ENCODE peak calls at places on chromosomes 7 and 10, in five cellular contexts. A is kidney, T is tibial artery, Y is ovary, F is fibroblast of lung. Q is an unnamed sample. For H3K4me1, the result is how much of the 10 kb centered on the place peaks cover.

GRCh38 chr10:23693398-23693797 is 254.5 kb downstream of the OTUD1 start:
- DNase-seq in A (peak), T (no peak), Y (no peak), F (no peak), Q (no peak)

GRCh38 chr10:86310291-86310690 is 56.3 kb downstream of the GRID1 start:
- DNase-seq in A (no peak), T (peak), Y (no peak), F (no peak), Q (no peak)

GRCh38 chr7:80324032-80324431 is 187.8 kb downstream of the GNAT3 start:
- DNase-seq in A (no peak), T (no peak), Y (no peak), F (peak), Q (peak)

GRCh38 chr10:14658331-14659122 is 116.2 kb downstream of the FAM107B start:
- DNase-seq in A (no peak), T (no peak), Y (no peak), F (peak), Q (peak)

GRCh38 chr10:63799511-63799910 is 278.3 kb downstream of the REEP3 start:
- DNase-seq in A (no peak), T (no peak), Y (no peak), F (no peak), Q (no peak)

GRCh38 chr7:65251851-65252620 is 121.6 kb upstream of the ZNF92 start:
- DNase-seq in A (no peak), T (no peak), Y (peak), F (peak), Q (peak)

GRCh38 chr10:123986736-123987135 is 95.1 kb upstream of the CPXM2 start:
- DNase-seq in A (no peak), T (no peak), Y (no peak), F (no peak), Q (no peak)

GRCh38 chr10:60282771-60283353 is 106.8 kb downstream of the ANK3 start:
- DNase-seq in A (no peak), T (no peak), Y (no peak), F (peak), Q (peak)

GRCh38 chr7:26937306-26937705 is 72.9 kb upstream of the SKAP2 start:
- DNase-seq in A (no peak), T (no peak), Y (no peak), F (no peak), Q (no peak)

GRCh38 chr10:110758898-110759297 is 112.8 kb upstream of the PDCD4 start:
- DNase-seq in A (no peak), T (no peak), Y (no peak), F (no peak), Q (peak)

GRCh38 chr7:98571986-98572385 is 45.1 kb upstream of the NPTX2 start:
- DNase-seq in A (no peak), T (no peak), Y (no peak), F (no peak), Q (no peak)

GRCh38 chr10:31940839-31941653 is 12.4 kb upstream of the ARHGAP12 start:
- DNase-seq in A (no peak), T (no peak), Y (no peak), F (peak), Q (no peak)

GRCh38 chr7:75638607-75639070 is 100.1 kb downstream of the HIP1 start:
- DNase-seq in A (peak), T (peak), Y (peak), F (no peak), Q (peak)

GRCh38 chr7:94028768-94029167 is 24.6 kb upstream of the BET1 start:
- DNase-seq in A (no peak), T (no peak), Y (no peak), F (peak), Q (no peak)

GRCh38 chr7:155829796-155830470 is 17.7 kb upstream of the SHH start:
- DNase-seq in A (peak), T (no peak), Y (no peak), F (no peak), Q (no peak)

GRCh38 chr7:24384362-24385030 is 100.5 kb downstream of the NPY start:
- DNase-seq in A (no peak), T (no peak), Y (no peak), F (peak), Q (no peak)

GRCh38 chr10:5987747-5988146 is 10.4 kb upstream of the IL15RA start:
- DNase-seq in A (no peak), T (no peak), Y (no peak), F (no peak), Q (no peak)

GRCh38 chr7:85103352-85103751 is 83.5 kb downstream of the SEMA3D start:
- DNase-seq in A (no peak), T (peak), Y (peak), F (peak), Q (peak)

GRCh38 chr7:25968205-25968993 is 183.6 kb upstream of the NFE2L3 start:
- DNase-seq in A (no peak), T (no peak), Y (no peak), F (no peak), Q (no peak)

GRCh38 chr10:85618841-85619240 is 747.8 kb downstream of the GRID1 start:
- DNase-seq in A (no peak), T (no peak), Y (no peak), F (no peak), Q (no peak)

GRCh38 chr10:113780681-113781250 is 29.3 kb downstream of the PLEKHS1 start:
- DNase-seq in A (no peak), T (no peak), Y (no peak), F (no peak), Q (no peak)

GRCh38 chr7:124667312-124667711 is 98.3 kb downstream of the GPR37 start:
- DNase-seq in A (no peak), T (no peak), Y (no peak), F (peak), Q (no peak)

GRCh38 chr7:12670071-12670729 is 17.2 kb upstream of the ARL4A start:
- DNase-seq in A (no peak), T (no peak), Y (no peak), F (peak), Q (peak)

GRCh38 chr7:99461221-99461620 is 4.7 kb downstream of the ATP5MF start:
- DNase-seq in A (no peak), T (no peak), Y (no peak), F (no peak), Q (no peak)

GRCh38 chr7:120628233-120628632 is 229.7 kb downstream of the TSPAN12 start:
- DNase-seq in A (no peak), T (no peak), Y (no peak), F (no peak), Q (no peak)

GRCh38 chr7:836429-836828 is 4.2 kb downstream of the SUN1 start:
- DNase-seq in A (peak), T (peak), Y (no peak), F (peak), Q (peak)

GRCh38 chr10:79018591-79019011 is 50.2 kb upstream of the ZMIZ1 start:
- DNase-seq in A (peak), T (peak), Y (no peak), F (peak), Q (peak)

GRCh38 chr10:132386419-132386831 is 10.6 kb upstream of the PWWP2B start:
- DNase-seq in A (peak), T (peak), Y (peak), F (no peak), Q (no peak)

GRCh38 chr7:20783716-20784310 is 2.9 kb downstream of the SP8 start:
- DNase-seq in A (no peak), T (no peak), Y (no peak), F (no peak), Q (no peak)

GRCh38 chr10:34045571-34046190 is 711.2 kb upstream of the NRP1 start:
- DNase-seq in A (no peak), T (no peak), Y (no peak), F (peak), Q (no peak)

GRCh38 chr10:13712799-13713581 is 126.2 kb downstream of the PRPF18 start:
- DNase-seq in A (peak), T (peak), Y (no peak), F (peak), Q (no peak)

GRCh38 chr10:98300526-98300925 is 32.5 kb upstream of the LOXL4 start:
- DNase-seq in A (no peak), T (no peak), Y (no peak), F (no peak), Q (no peak)

GRCh38 chr7:51220226-51220625 is 96.4 kb downstream of the COBL start:
- DNase-seq in A (no peak), T (no peak), Y (no peak), F (no peak), Q (no peak)

GRCh38 chr10:77355844-77356243 is 281.8 kb downstream of the KCNMA1 start:
- DNase-seq in A (no peak), T (no peak), Y (no peak), F (peak), Q (no peak)

GRCh38 chr10:77358666-77359065 is 278.9 kb downstream of the KCNMA1 start:
- DNase-seq in A (no peak), T (no peak), Y (no peak), F (no peak), Q (no peak)

GRCh38 chr10:77359287-77359691 is 278.3 kb downstream of the KCNMA1 start:
- DNase-seq in A (no peak), T (no peak), Y (no peak), F (no peak), Q (no peak)

GRCh38 chr10:77357185-77357584 is 280.4 kb downstream of the KCNMA1 start:
- DNase-seq in A (no peak), T (no peak), Y (no peak), F (no peak), Q (no peak)

GRCh38 chr10:77357611-77358010 is 280.0 kb downstream of the KCNMA1 start:
- DNase-seq in A (no peak), T (no peak), Y (no peak), F (peak), Q (no peak)
- H3K4me1 ChIP-seq in A (under half), T (under half), Y (under half), F (under half), Q (under half)

GRCh38 chr10:69497235-69497561 is 45.9 kb downstream of the TSPAN15 start:
- DNase-seq in A (no peak), T (peak), Y (no peak), F (no peak), Q (no peak)

GRCh38 chr10:69500864-69501468 is 49.7 kb downstream of the TSPAN15 start:
- DNase-seq in A (no peak), T (no peak), Y (no peak), F (no peak), Q (no peak)

GRCh38 chr10:69497611-69498390 is 46.5 kb downstream of the TSPAN15 start:
- DNase-seq in A (no peak), T (no peak), Y (no peak), F (no peak), Q (no peak)

GRCh38 chr10:69499726-69500689 is 48.7 kb downstream of the TSPAN15 start:
- DNase-seq in A (no peak), T (no peak), Y (no peak), F (no peak), Q (no peak)

DNA sequence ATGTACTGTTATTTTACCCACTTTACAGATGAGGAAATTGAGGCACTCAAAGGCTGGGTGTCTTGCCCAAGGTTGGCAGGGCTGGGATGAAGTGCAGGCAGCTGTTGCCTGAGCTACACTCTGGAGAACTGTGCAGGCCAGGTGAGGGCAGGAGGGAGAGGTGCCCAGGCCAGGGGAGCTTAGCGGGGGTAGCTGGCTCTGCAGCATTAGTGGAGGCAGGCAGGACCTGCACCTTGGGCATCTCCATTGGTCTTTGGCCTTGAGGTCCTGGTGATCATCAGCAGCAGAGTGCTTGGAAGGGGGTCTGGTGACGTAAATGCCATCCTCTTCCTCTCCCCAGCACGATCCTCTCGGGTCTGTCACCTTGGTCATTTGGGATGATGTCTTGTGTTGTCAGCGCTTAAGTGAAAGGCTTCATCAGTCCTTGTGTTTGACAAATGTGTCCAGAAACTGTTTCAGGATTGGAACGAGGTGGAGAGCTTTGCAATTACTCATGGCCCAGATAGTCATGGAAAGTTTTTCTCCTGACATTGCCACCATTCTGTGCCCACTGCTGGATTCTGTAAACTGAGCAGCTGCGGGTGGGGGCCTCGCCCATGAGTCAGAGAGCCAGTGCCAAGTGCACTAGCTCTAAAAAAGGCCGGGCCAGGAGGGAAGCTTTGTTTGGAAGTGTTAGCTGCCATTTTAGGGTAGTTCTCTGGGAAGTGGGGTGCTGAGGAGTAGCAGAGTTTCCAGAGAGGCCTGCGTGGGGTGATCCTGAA is 47.6 kb downstream of the TSPAN15 start:
- DNase-seq in A (no peak), T (peak), Y (no peak), F (no peak), Q (no peak)
- H3K27ac ChIP-seq in A (no peak), T (peak), Y (no peak), F (no peak), Q (peak)

GRCh38 chr10:119516381-119517234 is 25.9 kb downstream of the RGS10 start:
- DNase-seq in A (no peak), T (peak), Y (no peak), F (no peak), Q (peak)
- H3K4me3 ChIP-seq in A (no peak), T (no peak), Y (no peak), F (no peak), Q (no peak)

DNA sequence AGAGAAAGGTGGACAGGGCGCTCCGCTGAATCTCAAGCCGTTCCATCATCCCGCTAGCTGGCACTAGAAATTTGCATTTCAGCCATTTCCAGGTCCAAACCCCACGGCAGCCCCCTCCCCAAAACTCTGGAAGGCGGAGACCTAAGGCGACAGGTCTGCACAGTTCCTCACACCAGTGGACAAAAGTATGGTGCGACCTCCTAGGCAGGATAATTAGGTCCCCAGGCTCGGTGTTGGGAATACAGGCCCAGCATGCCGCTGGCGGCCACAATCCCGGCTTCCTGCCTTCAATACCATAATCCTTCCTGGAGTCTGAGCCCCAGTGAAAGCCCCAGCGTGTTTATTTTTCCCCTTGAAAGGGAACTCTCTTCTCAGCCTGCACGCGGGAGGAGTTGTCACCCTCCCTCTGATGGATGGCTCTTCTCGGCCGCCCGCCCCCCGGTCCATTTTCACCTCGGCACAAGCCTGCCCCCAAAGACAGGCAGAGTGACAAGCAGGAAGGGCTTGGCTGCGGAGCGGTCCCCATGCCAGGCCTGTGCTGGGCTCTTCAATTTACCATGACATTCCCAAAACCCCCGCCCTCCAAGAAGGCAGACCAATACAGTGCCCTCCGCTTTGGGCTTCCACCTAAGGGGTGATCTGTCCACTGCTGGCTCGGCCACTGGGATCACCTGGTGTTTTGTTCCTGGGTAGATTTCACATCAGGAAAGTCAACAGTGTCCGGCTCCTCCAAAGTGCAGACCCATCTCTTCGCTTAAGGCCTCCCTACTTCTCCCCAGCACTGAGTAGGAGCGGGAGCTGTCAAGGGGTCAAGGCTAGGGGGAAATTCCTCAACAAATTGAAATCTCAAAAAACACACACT is 2.2 kb downstream of the FGFR2 start:
- DNase-seq in A (no peak), T (peak), Y (no peak), F (no peak), Q (no peak)
- H3K4me1 ChIP-seq in A (under half), T (under half), Y (under half), F (under half), Q (under half)

Q was measured in cardiac muscle cell.